ENCODE peak calls at places on chromosomes 3 and 15, in seven cellular contexts. S, C, U, L, O, E and D are unnamed samples.

GRCh38 chr3:23856286-23856685 is 50.5 kb downstream of the UBE2E1 start:
- DNase-seq in S (peak; percentile 64), C (no peak), U (no peak), L (no peak), O (no peak), E (no peak), D (no peak)

GRCh38 chr3:127059032-127059560 is 76.2 kb downstream of the PLXNA1 start:
- DNase-seq in S (no peak), C (no peak), U (no peak), L (no peak), O (no peak), E (no peak), D (no peak)

GRCh38 chr3:9778102-9778501 is 8.4 kb upstream of the CAMK1 start:
- DNase-seq in S (peak; percentile 82), C (no peak), U (no peak), L (no peak), O (no peak), E (peak; percentile 72), D (no peak)

GRCh38 chr3:177538743-177539730 is 341.8 kb upstream of the TBL1XR1 start:
- DNase-seq in S (peak; percentile 8), C (no peak), U (no peak), L (no peak), O (no peak), E (no peak), D (no peak)

GRCh38 chr15:31271224-31271635 is 55.4 kb upstream of the KLF13 start:
- DNase-seq in S (no peak), C (no peak), U (no peak), L (peak; percentile 14), O (no peak), E (peak; percentile 5), D (no peak)

GRCh38 chr3:105788548-105789036 is 80.2 kb downstream of the CBLB start:
- DNase-seq in S (no peak), C (no peak), U (no peak), L (no peak), O (no peak), E (no peak), D (no peak)

GRCh38 chr15:29141908-29142747 is 127.5 kb downstream of the NSMCE3 start:
- DNase-seq in S (no peak), C (no peak), U (peak; percentile 8), L (no peak), O (no peak), E (no peak), D (no peak)

GRCh38 chr3:149221783-149222517 is at the start of gene CP:
- DNase-seq in S (no peak), C (peak; percentile 69), U (no peak), L (no peak), O (no peak), E (no peak), D (no peak)

GRCh38 chr3:114863848-114864247 is 283.2 kb downstream of the ZBTB20 start:
- DNase-seq in S (no peak), C (no peak), U (no peak), L (no peak), O (no peak), E (no peak), D (no peak)

GRCh38 chr15:51076898-51077564 is 17.7 kb downstream of the TNFAIP8L3 start:
- DNase-seq in S (no peak), C (no peak), U (peak; percentile 25), L (peak; percentile 34), O (no peak), E (peak; percentile 60), D (peak; percentile 62)

GRCh38 chr3:61892881-61893280 is 331.5 kb downstream of the PTPRG start:
- DNase-seq in S (no peak), C (no peak), U (no peak), L (no peak), O (no peak), E (no peak), D (no peak)

GRCh38 chr3:128950223-128950938 is 43.5 kb downstream of the CFAP92 start:
- DNase-seq in S (peak; percentile 38), C (peak; percentile 44), U (no peak), L (no peak), O (no peak), E (no peak), D (no peak)

GRCh38 chr3:180036678-180037455 is at the start of gene PEX5L:
- DNase-seq in S (peak; percentile 15), C (no peak), U (no peak), L (peak; percentile 44), O (no peak), E (peak; percentile 29), D (peak; percentile 41)

GRCh38 chr3:30618508-30618907 is 12.1 kb downstream of the TGFBR2 start:
- DNase-seq in S (no peak), C (no peak), U (no peak), L (no peak), O (no peak), E (no peak), D (no peak)

GRCh38 chr3:61605589-61606175 is 44.3 kb downstream of the PTPRG start:
- DNase-seq in S (no peak), C (no peak), U (no peak), L (no peak), O (no peak), E (no peak), D (no peak)

GRCh38 chr3:56778904-56779303 is 22.8 kb downstream of the ARHGEF3 start:
- DNase-seq in S (no peak), C (no peak), U (no peak), L (no peak), O (no peak), E (no peak), D (no peak)

GRCh38 chr3:88589131-88589530 is 439.4 kb downstream of the C3orf38 start:
- DNase-seq in S (no peak), C (no peak), U (no peak), L (no peak), O (no peak), E (no peak), D (no peak)

GRCh38 chr3:101602731-101603130 is 28.8 kb downstream of the PCNP start:
- DNase-seq in S (no peak), C (no peak), U (no peak), L (no peak), O (no peak), E (no peak), D (no peak)

GRCh38 chr3:45246236-45246635 is 20.1 kb upstream of the TMEM158 start:
- DNase-seq in S (no peak), C (no peak), U (no peak), L (no peak), O (no peak), E (no peak), D (no peak)

GRCh38 chr15:90988249-90988648 is 6.1 kb downstream of the PRC1 start:
- DNase-seq in S (no peak), C (no peak), U (no peak), L (no peak), O (no peak), E (no peak), D (no peak)

DNA sequence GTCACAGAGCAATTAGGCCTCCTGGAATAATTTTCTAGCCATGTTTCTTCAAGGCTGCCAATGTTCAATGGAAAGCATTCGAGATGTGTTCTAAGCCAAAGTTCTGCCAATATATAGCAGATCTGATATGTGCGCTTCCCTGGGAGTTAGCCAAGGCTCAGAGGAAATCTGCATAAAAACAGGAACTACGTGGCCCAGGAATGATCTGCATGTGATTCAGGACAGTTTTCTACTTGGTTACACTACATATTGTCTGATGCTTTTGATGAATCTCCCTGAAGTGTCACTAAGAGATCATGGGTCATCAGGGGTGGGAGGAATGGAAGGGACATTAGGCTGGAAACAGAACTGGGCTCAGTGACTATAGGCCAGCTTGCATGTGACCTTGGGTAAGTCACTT is 2.4 kb upstream of the MASP1 start:
- DNase-seq in S (no peak), C (no peak), U (no peak), L (no peak), O (no peak), E (no peak), D (no peak)
- H3K27ac ChIP-seq in S (peak overlapping the region; percentile 31), C (no peak overlapping the region), U (peak overlapping the region; percentile 22), L (no peak overlapping the region), O (no peak overlapping the region), E (no peak overlapping the region), D (no peak overlapping the region)

DNA sequence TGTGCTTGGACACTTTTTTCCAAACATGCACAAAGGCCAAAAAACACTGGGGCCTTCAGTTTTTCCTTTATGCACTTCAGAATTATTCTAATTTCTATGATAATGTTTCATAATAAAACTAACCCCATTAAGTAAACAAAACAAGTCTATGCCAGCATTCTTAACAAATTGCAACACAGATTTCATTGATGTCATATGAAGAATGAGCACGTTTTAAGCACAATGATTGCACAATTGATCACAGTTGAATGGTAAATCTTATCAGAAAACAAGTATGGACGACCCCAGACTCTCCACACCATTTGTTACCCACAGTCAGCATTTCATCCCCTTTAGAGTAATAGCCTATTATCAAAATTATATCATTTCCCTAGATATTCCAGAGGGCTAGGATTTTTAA is 46.7 kb upstream of the PROK2 start:
- DNase-seq in S (no peak), C (no peak), U (no peak), L (no peak), O (no peak), E (no peak), D (no peak)
- TF ChIP-seq POLR2A in S (no peak), C (no peak), U (no peak), L (no peak), O (no peak), E (no peak), D (no peak)

GRCh38 chr3:191296041-191296541 is 33.1 kb upstream of the CCDC50 start:
- DNase-seq in S (no peak), C (no peak), U (no peak), L (no peak), O (no peak), E (no peak), D (no peak)

GRCh38 chr3:191292243-191292642 is 37.0 kb upstream of the CCDC50 start:
- DNase-seq in S (no peak), C (no peak), U (no peak), L (no peak), O (no peak), E (no peak), D (no peak)

GRCh38 chr3:191294291-191294690 is 34.9 kb upstream of the CCDC50 start:
- DNase-seq in S (no peak), C (no peak), U (no peak), L (no peak), O (no peak), E (no peak), D (no peak)

DNA sequence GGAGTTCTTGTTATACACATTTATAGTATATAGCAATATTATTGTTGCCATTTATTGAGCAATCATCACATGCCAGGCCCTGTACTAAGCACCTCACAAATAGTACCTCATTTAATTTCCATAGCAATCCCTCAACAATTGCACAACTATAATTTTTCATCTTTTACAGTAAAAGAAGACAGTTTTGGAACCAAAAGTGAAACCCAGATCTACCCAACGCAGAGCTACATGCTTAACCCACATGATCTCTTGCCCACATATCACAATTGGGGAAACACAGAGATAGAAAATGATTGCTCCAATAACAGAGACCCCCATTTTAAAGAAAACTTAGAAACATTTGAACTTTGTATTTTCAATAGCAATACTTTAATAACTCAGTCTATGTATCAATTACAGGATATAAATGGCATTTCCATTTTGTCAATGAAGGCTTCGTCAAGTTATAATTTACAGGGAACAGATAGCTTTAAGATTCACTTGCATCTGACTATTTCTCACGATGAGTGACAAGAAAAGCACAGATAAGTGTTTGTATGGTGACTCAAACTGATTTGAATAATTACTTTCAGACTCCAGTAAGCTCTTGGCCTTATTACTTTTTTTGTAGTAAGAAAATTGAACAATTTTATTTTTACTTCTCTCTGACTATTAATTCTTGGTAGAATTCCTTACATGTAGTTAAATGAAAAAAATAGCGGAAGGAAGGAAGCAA is 38.7 kb upstream of the CCDC50 start:
- DNase-seq in S (no peak), C (no peak), U (no peak), L (no peak), O (no peak), E (no peak), D (no peak)
- H3K4me3 ChIP-seq in S (no peak overlapping the region), C (no peak overlapping the region), U (no peak overlapping the region), L (no peak overlapping the region), O (no peak overlapping the region), E (no peak overlapping the region), D (peak overlapping the region; percentile 7)

GRCh38 chr3:58874248-58874741 is 175.5 kb downstream of the CFAP20DC start:
- DNase-seq in S (peak; percentile 28), C (no peak), U (no peak), L (no peak), O (no peak), E (no peak), D (no peak)
- H3K27ac ChIP-seq in S (peak overlapping the region; percentile 19), C (peak overlapping the region; percentile 58), U (no peak overlapping the region), L (no peak overlapping the region), O (peak overlapping the region; percentile 83), E (no peak overlapping the region), D (no peak overlapping the region)